ENCODE peak calls at places on chromosome 1, in eight cellular contexts. One of them, this sample, is unnamed.

GRCh38 chr1:150513275-150513885 is 2.2 kb upstream of the FALEC start:
- DNase-seq in fibroblast of lung: no peak
- DNase-seq in lower leg skin: no peak
- DNase-seq in PC-3: no peak
- DNase-seq in heart left ventricle: no peak
- DNase-seq in tibial nerve: no peak
- DNase-seq in HL-60: no peak
- DNase-seq in brain microvascular endothelial cell: no peak
- DNase-seq in this sample: no peak

GRCh38 chr1:223670458-223671159 is 5.1 kb upstream of the CAPN8 start:
- DNase-seq in fibroblast of lung: peak; percentile 39
- DNase-seq in lower leg skin: no peak
- DNase-seq in PC-3: peak; percentile 77
- DNase-seq in heart left ventricle: no peak
- DNase-seq in tibial nerve: no peak
- DNase-seq in HL-60: no peak
- DNase-seq in brain microvascular endothelial cell: peak; percentile 9
- DNase-seq in this sample: peak; percentile 28

GRCh38 chr1:207893737-207894582 is 17.0 kb downstream of the CD34 start:
- DNase-seq in fibroblast of lung: no peak
- DNase-seq in lower leg skin: no peak
- DNase-seq in PC-3: peak; percentile 22
- DNase-seq in heart left ventricle: no peak
- DNase-seq in tibial nerve: no peak
- DNase-seq in HL-60: no peak
- DNase-seq in brain microvascular endothelial cell: no peak
- DNase-seq in this sample: no peak

GRCh38 chr1:7117599-7118281 is 332.5 kb downstream of the CAMTA1 start:
- DNase-seq in fibroblast of lung: peak; percentile 84
- DNase-seq in lower leg skin: no peak
- DNase-seq in PC-3: no peak
- DNase-seq in heart left ventricle: no peak
- DNase-seq in tibial nerve: no peak
- DNase-seq in HL-60: no peak
- DNase-seq in brain microvascular endothelial cell: peak; percentile 87
- DNase-seq in this sample: peak; percentile 92

GRCh38 chr1:204611036-204611435 is 74.5 kb downstream of the LRRN2 start:
- DNase-seq in fibroblast of lung: no peak
- DNase-seq in lower leg skin: no peak
- DNase-seq in PC-3: no peak
- DNase-seq in heart left ventricle: no peak
- DNase-seq in tibial nerve: no peak
- DNase-seq in HL-60: no peak
- DNase-seq in brain microvascular endothelial cell: no peak
- DNase-seq in this sample: no peak

GRCh38 chr1:200154069-200154767 is 126.7 kb downstream of the NR5A2 start:
- DNase-seq in fibroblast of lung: no peak
- DNase-seq in lower leg skin: no peak
- DNase-seq in PC-3: no peak
- DNase-seq in heart left ventricle: no peak
- DNase-seq in tibial nerve: no peak
- DNase-seq in HL-60: peak; percentile 57
- DNase-seq in brain microvascular endothelial cell: no peak
- DNase-seq in this sample: peak; percentile 18

GRCh38 chr1:41876533-41877445 is 41.9 kb downstream of the HIVEP3 start:
- DNase-seq in fibroblast of lung: peak; percentile 12
- DNase-seq in lower leg skin: no peak
- DNase-seq in PC-3: no peak
- DNase-seq in heart left ventricle: no peak
- DNase-seq in tibial nerve: no peak
- DNase-seq in HL-60: no peak
- DNase-seq in brain microvascular endothelial cell: peak; percentile 18
- DNase-seq in this sample: peak; percentile 58

GRCh38 chr1:205495237-205495823 is 9.1 kb upstream of the CDK18 start:
- DNase-seq in fibroblast of lung: no peak
- DNase-seq in lower leg skin: no peak
- DNase-seq in PC-3: no peak
- DNase-seq in heart left ventricle: peak; percentile 71
- DNase-seq in tibial nerve: no peak
- DNase-seq in HL-60: no peak
- DNase-seq in brain microvascular endothelial cell: no peak
- DNase-seq in this sample: no peak

GRCh38 chr1:6329392-6329791 is 64.2 kb downstream of the ACOT7 start:
- DNase-seq in fibroblast of lung: peak; percentile 50
- DNase-seq in lower leg skin: no peak
- DNase-seq in PC-3: no peak
- DNase-seq in heart left ventricle: no peak
- DNase-seq in tibial nerve: no peak
- DNase-seq in HL-60: no peak
- DNase-seq in brain microvascular endothelial cell: no peak
- DNase-seq in this sample: no peak

GRCh38 chr1:156494309-156494895 is 6.2 kb downstream of the MEF2D start:
- DNase-seq in fibroblast of lung: no peak
- DNase-seq in lower leg skin: no peak
- DNase-seq in PC-3: no peak
- DNase-seq in heart left ventricle: peak; percentile 48
- DNase-seq in tibial nerve: no peak
- DNase-seq in HL-60: peak; percentile 49
- DNase-seq in brain microvascular endothelial cell: no peak
- DNase-seq in this sample: no peak

GRCh38 chr1:156496211-156496761 is 4.3 kb downstream of the MEF2D start:
- DNase-seq in fibroblast of lung: no peak
- DNase-seq in lower leg skin: no peak
- DNase-seq in PC-3: no peak
- DNase-seq in heart left ventricle: peak; percentile 58
- DNase-seq in tibial nerve: no peak
- DNase-seq in HL-60: peak; percentile 59
- DNase-seq in brain microvascular endothelial cell: no peak
- DNase-seq in this sample: no peak

GRCh38 chr1:156497078-156497742 is 3.4 kb downstream of the MEF2D start:
- DNase-seq in fibroblast of lung: no peak
- DNase-seq in lower leg skin: no peak
- DNase-seq in PC-3: no peak
- DNase-seq in heart left ventricle: peak; percentile 51
- DNase-seq in tibial nerve: no peak
- DNase-seq in HL-60: peak; percentile 32
- DNase-seq in brain microvascular endothelial cell: no peak
- DNase-seq in this sample: no peak

GRCh38 chr1:156493749-156494148 is 6.8 kb downstream of the MEF2D start:
- DNase-seq in fibroblast of lung: no peak
- DNase-seq in lower leg skin: no peak
- DNase-seq in PC-3: no peak
- DNase-seq in heart left ventricle: peak; percentile 34
- DNase-seq in tibial nerve: no peak
- DNase-seq in HL-60: peak; percentile 47
- DNase-seq in brain microvascular endothelial cell: no peak
- DNase-seq in this sample: no peak

GRCh38 chr1:156495401-156496140 is 5.0 kb downstream of the MEF2D start:
- DNase-seq in fibroblast of lung: no peak
- DNase-seq in lower leg skin: no peak
- DNase-seq in PC-3: no peak
- DNase-seq in heart left ventricle: peak; percentile 81
- DNase-seq in tibial nerve: no peak
- DNase-seq in HL-60: peak; percentile 47
- DNase-seq in brain microvascular endothelial cell: no peak
- DNase-seq in this sample: no peak
- H3K4me3 ChIP-seq in fibroblast of lung: no peak overlapping the region
- H3K4me3 ChIP-seq in lower leg skin: no peak overlapping the region
- H3K4me3 ChIP-seq in PC-3: no peak overlapping the region
- H3K4me3 ChIP-seq in heart left ventricle: peak overlapping the region; percentile 98
- H3K4me3 ChIP-seq in tibial nerve: no peak overlapping the region
- H3K4me3 ChIP-seq in HL-60: peak overlapping the region; percentile 81
- H3K4me3 ChIP-seq in brain microvascular endothelial cell: no peak overlapping the region
- H3K4me3 ChIP-seq in this sample: no peak overlapping the region

GRCh38 chr1:221983444-221983843 is 241.6 kb upstream of the DUSP10 start:
- DNase-seq in fibroblast of lung: no peak
- DNase-seq in lower leg skin: no peak
- DNase-seq in PC-3: peak; percentile 1
- DNase-seq in heart left ventricle: no peak
- DNase-seq in tibial nerve: no peak
- DNase-seq in HL-60: no peak
- DNase-seq in brain microvascular endothelial cell: no peak
- DNase-seq in this sample: no peak

GRCh38 chr1:221979461-221980032 is 237.7 kb upstream of the DUSP10 start:
- DNase-seq in fibroblast of lung: no peak
- DNase-seq in lower leg skin: no peak
- DNase-seq in PC-3: peak; percentile 67
- DNase-seq in heart left ventricle: no peak
- DNase-seq in tibial nerve: no peak
- DNase-seq in HL-60: no peak
- DNase-seq in brain microvascular endothelial cell: no peak
- DNase-seq in this sample: peak; percentile 35
- TF ChIP-seq CTCF in fibroblast of lung: no peak
- TF ChIP-seq CTCF in lower leg skin: no peak
- TF ChIP-seq CTCF in PC-3: peak; percentile 85
- TF ChIP-seq CTCF in heart left ventricle: no peak
- TF ChIP-seq CTCF in tibial nerve: no peak
- TF ChIP-seq CTCF in HL-60: no peak
- TF ChIP-seq CTCF in brain microvascular endothelial cell: peak; percentile 38
- TF ChIP-seq CTCF in this sample: peak; percentile 47

GRCh38 chr1:225654277-225654597 is 1.3 kb upstream of the ENAH start:
- DNase-seq in fibroblast of lung: no peak
- DNase-seq in lower leg skin: no peak
- DNase-seq in PC-3: no peak
- DNase-seq in heart left ventricle: no peak
- DNase-seq in tibial nerve: no peak
- DNase-seq in HL-60: no peak
- DNase-seq in brain microvascular endothelial cell: peak; percentile 6
- DNase-seq in this sample: no peak
- H3K4me3 ChIP-seq in fibroblast of lung: peak overlapping the region; percentile 93
- H3K4me3 ChIP-seq in lower leg skin: no peak overlapping the region
- H3K4me3 ChIP-seq in PC-3: peak overlapping the region; percentile 83
- H3K4me3 ChIP-seq in heart left ventricle: peak overlapping the region; percentile 89
- H3K4me3 ChIP-seq in tibial nerve: peak overlapping the region; percentile 72
- H3K4me3 ChIP-seq in HL-60: no peak overlapping the region
- H3K4me3 ChIP-seq in brain microvascular endothelial cell: peak overlapping the region; percentile 83
- H3K4me3 ChIP-seq in this sample: peak overlapping the region; percentile 87

GRCh38 chr1:151533870-151534269 is 6.2 kb upstream of the TUFT1 start:
- DNase-seq in fibroblast of lung: no peak
- DNase-seq in lower leg skin: no peak
- DNase-seq in PC-3: no peak
- DNase-seq in heart left ventricle: no peak
- DNase-seq in tibial nerve: no peak
- DNase-seq in HL-60: no peak
- DNase-seq in brain microvascular endothelial cell: no peak
- DNase-seq in this sample: no peak
- TF ChIP-seq CTCF in fibroblast of lung: no peak
- TF ChIP-seq CTCF in lower leg skin: no peak
- TF ChIP-seq CTCF in PC-3: no peak
- TF ChIP-seq CTCF in heart left ventricle: no peak
- TF ChIP-seq CTCF in tibial nerve: no peak
- TF ChIP-seq CTCF in HL-60: no peak
- TF ChIP-seq CTCF in brain microvascular endothelial cell: no peak
- TF ChIP-seq CTCF in this sample: no peak

This sample was measured in choroid plexus epithelial cell.